ENCODE peak calls at places on chromosomes 16 and 17, in ten cellular contexts. N, K, L, F, Z, W, I, H, B and A are unnamed samples.

GRCh38 chr17:63477471-63478440 is 895 bp downstream of the ACE start:
- DNase-seq in N (no peak), K (no peak), L (no peak), F (no peak), Z (no peak), W (peak; percentile 7), I (peak; percentile 54), H (peak; percentile 36), B (no peak), A (peak; percentile 72)

GRCh38 chr16:56347670-56348069 is 77.7 kb downstream of the AMFR start:
- DNase-seq in N (peak; percentile 57), K (no peak), L (no peak), F (no peak), Z (no peak), W (no peak), I (no peak), H (no peak), B (no peak), A (no peak)

GRCh38 chr17:35752471-35752870 is 568 bp downstream of the GAS2L2 start:
- DNase-seq in N (no peak), K (peak; percentile 82), L (no peak), F (no peak), Z (no peak), W (no peak), I (no peak), H (no peak), B (no peak), A (no peak)

GRCh38 chr17:66459811-66460270 is 157.4 kb downstream of the PRKCA start:
- DNase-seq in N (no peak), K (peak; percentile 48), L (no peak), F (no peak), Z (peak; percentile 81), W (peak; percentile 80), I (no peak), H (no peak), B (no peak), A (no peak)

GRCh38 chr16:57318240-57318970 is 33.9 kb upstream of the PLLP start:
- DNase-seq in N (peak; percentile 76), K (no peak), L (peak; percentile 36), F (no peak), Z (no peak), W (peak; percentile 76), I (no peak), H (peak; percentile 71), B (peak; percentile 21), A (no peak)

GRCh38 chr16:88865310-88865709 is 1.1 kb downstream of the PABPN1L start:
- DNase-seq in N (no peak), K (no peak), L (no peak), F (no peak), Z (no peak), W (no peak), I (no peak), H (no peak), B (no peak), A (no peak)

GRCh38 chr17:16363749-16364536 is 10.7 kb upstream of the CENPV start:
- DNase-seq in N (peak; percentile 89), K (peak; percentile 84), L (peak; percentile 88), F (peak; percentile 82), Z (peak; percentile 55), W (peak; percentile 87), I (peak; percentile 85), H (peak; percentile 82), B (peak; percentile 76), A (peak; percentile 92)

GRCh38 chr16:67873435-67874146 is 739 bp downstream of the EDC4 start:
- DNase-seq in N (no peak), K (no peak), L (no peak), F (no peak), Z (peak; percentile 36), W (no peak), I (peak; percentile 36), H (peak; percentile 43), B (no peak), A (no peak)

GRCh38 chr16:50602126-50602525 is 53.9 kb downstream of the NKD1 start:
- DNase-seq in N (peak; percentile 55), K (no peak), L (no peak), F (no peak), Z (no peak), W (no peak), I (no peak), H (no peak), B (no peak), A (no peak)

GRCh38 chr16:77172964-77173363 is 18.0 kb upstream of the MON1B start:
- DNase-seq in N (no peak), K (no peak), L (no peak), F (no peak), Z (no peak), W (no peak), I (no peak), H (no peak), B (no peak), A (no peak)

GRCh38 chr17:38751803-38752118 is 780 bp upstream of the PSMB3 start:
- DNase-seq in N (peak; percentile 95), K (peak; percentile 84), L (peak; percentile 94), F (peak; percentile 85), Z (peak; percentile 77), W (peak; percentile 88), I (peak; percentile 87), H (peak; percentile 86), B (peak; percentile 92), A (peak; percentile 93)

GRCh38 chr16:85329999-85330693 is 217.9 kb upstream of the CIBAR2 start:
- DNase-seq in N (no peak), K (no peak), L (peak; percentile 76), F (no peak), Z (no peak), W (no peak), I (no peak), H (no peak), B (peak; percentile 54), A (no peak)
- H3K4me3 ChIP-seq in N (no peak overlapping the region), K (no peak overlapping the region), L (peak overlapping the region; percentile 18), F (no peak overlapping the region), Z (no peak overlapping the region), W (no peak overlapping the region), I (no peak overlapping the region), H (no peak overlapping the region), B (peak overlapping the region; percentile 24), A (no peak overlapping the region)

GRCh38 chr17:82545071-82545462 is 25.5 kb downstream of the FOXK2 start:
- DNase-seq in N (no peak), K (no peak), L (no peak), F (no peak), Z (no peak), W (no peak), I (no peak), H (no peak), B (no peak), A (no peak)
- H3K27ac ChIP-seq in N (no peak overlapping the region), K (peak overlapping the region; percentile 57), L (no peak overlapping the region), F (no peak overlapping the region), Z (no peak overlapping the region), W (no peak overlapping the region), I (no peak overlapping the region), H (peak overlapping the region; percentile 69), B (no peak overlapping the region), A (peak overlapping the region; percentile 60)

GRCh38 chr16:1361685-1362360 is 10.1 kb downstream of the GNPTG start:
- DNase-seq in N (no peak), K (no peak), L (no peak), F (no peak), Z (no peak), W (no peak), I (no peak), H (no peak), B (no peak), A (no peak)

GRCh38 chr16:1366060-1366711 is 14.5 kb downstream of the GNPTG start:
- DNase-seq in N (no peak), K (no peak), L (no peak), F (no peak), Z (no peak), W (no peak), I (no peak), H (no peak), B (no peak), A (no peak)

GRCh38 chr16:1363501-1364041 is 11.8 kb downstream of the GNPTG start:
- DNase-seq in N (no peak), K (peak; percentile 77), L (peak; percentile 72), F (peak; percentile 72), Z (peak; percentile 44), W (peak; percentile 79), I (peak; percentile 55), H (peak; percentile 72), B (no peak), A (peak; percentile 65)

GRCh38 chr16:1364510-1364909 is 12.8 kb downstream of the GNPTG start:
- DNase-seq in N (no peak), K (no peak), L (no peak), F (no peak), Z (no peak), W (no peak), I (no peak), H (no peak), B (no peak), A (no peak)

DNA sequence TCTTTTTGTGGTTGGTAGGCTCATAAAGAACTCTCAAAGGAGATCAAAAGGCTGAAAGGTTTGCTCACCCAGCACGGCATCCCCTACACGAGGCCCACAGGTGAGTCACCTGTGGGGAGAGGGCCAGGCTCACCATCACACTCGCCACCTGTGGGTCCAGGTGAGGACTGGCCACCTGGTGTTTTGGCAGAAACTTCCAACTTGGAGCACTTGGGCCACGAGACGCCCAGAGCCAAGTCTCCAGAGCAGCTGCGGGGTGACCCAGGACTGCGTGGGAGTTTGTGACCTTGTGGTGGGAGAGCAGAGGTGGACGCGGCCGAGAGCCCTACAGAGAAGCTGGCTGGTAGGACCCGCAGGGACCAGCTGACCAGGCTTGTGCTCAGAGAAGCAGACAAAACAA is 11.1 kb downstream of the GNPTG start:
- DNase-seq in N (no peak), K (no peak), L (no peak), F (no peak), Z (no peak), W (peak; percentile 35), I (no peak), H (no peak), B (no peak), A (no peak)
- H3K4me3 ChIP-seq in N (no peak overlapping the region), K (no peak overlapping the region), L (no peak overlapping the region), F (no peak overlapping the region), Z (no peak overlapping the region), W (no peak overlapping the region), I (no peak overlapping the region), H (no peak overlapping the region), B (no peak overlapping the region), A (no peak overlapping the region)

GRCh38 chr17:57466042-57466471 is 209.7 kb downstream of the MSI2 start:
- DNase-seq in N (no peak), K (no peak), L (peak; percentile 78), F (no peak), Z (no peak), W (peak; percentile 27), I (no peak), H (no peak), B (no peak), A (no peak)
- H3K27ac ChIP-seq in N (no peak overlapping the region), K (no peak overlapping the region), L (peak overlapping the region; percentile 43), F (no peak overlapping the region), Z (no peak overlapping the region), W (peak overlapping the region; percentile 29), I (no peak overlapping the region), H (no peak overlapping the region), B (no peak overlapping the region), A (no peak overlapping the region)

GRCh38 chr17:21357281-21357680 is 18.9 kb upstream of the KCNJ12 start:
- DNase-seq in N (no peak), K (no peak), L (no peak), F (no peak), Z (no peak), W (no peak), I (no peak), H (no peak), B (no peak), A (no peak)
- H3K4me3 ChIP-seq in N (no peak overlapping the region), K (no peak overlapping the region), L (no peak overlapping the region), F (no peak overlapping the region), Z (no peak overlapping the region), W (no peak overlapping the region), I (no peak overlapping the region), H (no peak overlapping the region), B (no peak overlapping the region), A (no peak overlapping the region)